ENCODE peak calls at places on chromosomes 2 and 18, in ten cellular contexts. Y, U, S, D, V, A, N, W, H and Q are unnamed samples.

GRCh38 chr2:207304798-207305197 is 139.1 kb upstream of the KLF7 start:
- DNase-seq in S (no peak), Y (no peak), H (no peak), W (no peak), V (no peak), U (no peak), A (no peak), D (no peak), N (no peak), Q (no peak)

GRCh38 chr2:181782630-181783029 is 102.3 kb upstream of the NEUROD1 start:
- DNase-seq in W (no peak), N (no peak), A (no peak), D (no peak), Y (no peak), S (no peak), U (no peak), H (no peak), V (no peak), Q (no peak)

GRCh38 chr2:196502413-196502812 is 137.1 kb upstream of the CCDC150 start:
- DNase-seq in W (no peak), D (no peak), S (no peak), U (no peak), A (no peak), Y (no peak), N (no peak), H (peak; percentile 6), V (no peak), Q (no peak)

GRCh38 chr2:19893520-19894134 is 8.2 kb downstream of the TTC32 start:
- DNase-seq in Y (no peak), W (no peak), U (no peak), V (no peak), S (no peak), H (no peak), N (no peak), D (no peak), A (no peak), Q (no peak)

GRCh38 chr2:166404831-166405568 is 29.3 kb upstream of the SCN9A start:
- DNase-seq in A (no peak), W (no peak), H (no peak), D (no peak), U (no peak), S (no peak), V (peak; percentile 4), N (no peak), Y (no peak), Q (no peak)

GRCh38 chr2:111160758-111161157 is 40.0 kb downstream of the BCL2L11 start:
- DNase-seq in N (no peak), V (peak; percentile 94), H (peak; percentile 44), S (no peak), W (no peak), Y (no peak), A (no peak), U (peak; percentile 74), D (no peak), Q (no peak)

GRCh38 chr18:5196253-5197031 is 615 bp downstream of the AKAIN1 start:
- DNase-seq in U (no peak), D (peak; percentile 26), V (no peak), N (no peak), Y (no peak), S (no peak), W (no peak), H (no peak), A (no peak), Q (no peak)

GRCh38 chr2:144004742-144005141 is 515.2 kb downstream of the ZEB2 start:
- DNase-seq in Y (no peak), A (no peak), W (no peak), S (no peak), D (no peak), N (no peak), H (no peak), U (no peak), V (no peak), Q (no peak)

GRCh38 chr18:7038330-7038846 is 79.2 kb downstream of the LAMA1 start:
- DNase-seq in W (no peak), A (no peak), N (no peak), D (peak; percentile 69), Y (peak; percentile 71), V (peak; percentile 97), U (peak; percentile 99), S (peak; percentile 59), H (peak; percentile 77), Q (peak; percentile 96)

GRCh38 chr2:85215074-85216050 is 82.2 kb downstream of the TCF7L1 start:
- DNase-seq in U (peak; percentile 78), A (no peak), Y (no peak), N (no peak), V (peak; percentile 94), D (peak; percentile 69), W (no peak), S (no peak), H (no peak), Q (no peak)

GRCh38 chr18:13531681-13532325 is 194.6 kb downstream of the FAM210A start:
- DNase-seq in Y (no peak), H (no peak), D (no peak), A (no peak), V (no peak), U (no peak), S (no peak), N (no peak), W (no peak), Q (no peak)

GRCh38 chr2:159152119-159152778 is 134.3 kb downstream of the WDSUB1 start:
- DNase-seq in D (no peak), A (no peak), U (peak; percentile 34), V (peak; percentile 80), N (no peak), W (no peak), H (no peak), S (no peak), Y (no peak), Q (no peak)

GRCh38 chr2:195531754-195532153 is 125.3 kb upstream of the SLC39A10 start:
- DNase-seq in D (no peak), A (no peak), H (no peak), N (no peak), U (peak; percentile 83), Y (no peak), S (no peak), W (no peak), V (peak; percentile 83), Q (no peak)

GRCh38 chr2:27622921-27623384 is 5.9 kb downstream of the CCDC121 start:
- DNase-seq in D (no peak), H (peak; percentile 5), S (no peak), N (no peak), A (no peak), W (no peak), U (peak; percentile 63), Y (no peak), V (peak; percentile 98), Q (no peak)

GRCh38 chr2:98896416-98896815 is 39.6 kb downstream of the CRACDL start:
- DNase-seq in D (no peak), S (no peak), V (no peak), H (no peak), U (no peak), Y (no peak), N (no peak), A (no peak), W (no peak), Q (no peak)

GRCh38 chr2:64342195-64343099 is 111.5 kb upstream of the LGALSL start:
- DNase-seq in H (no peak), Y (no peak), V (no peak), D (no peak), N (no peak), S (no peak), A (no peak), W (no peak), U (no peak), Q (no peak)

DNA sequence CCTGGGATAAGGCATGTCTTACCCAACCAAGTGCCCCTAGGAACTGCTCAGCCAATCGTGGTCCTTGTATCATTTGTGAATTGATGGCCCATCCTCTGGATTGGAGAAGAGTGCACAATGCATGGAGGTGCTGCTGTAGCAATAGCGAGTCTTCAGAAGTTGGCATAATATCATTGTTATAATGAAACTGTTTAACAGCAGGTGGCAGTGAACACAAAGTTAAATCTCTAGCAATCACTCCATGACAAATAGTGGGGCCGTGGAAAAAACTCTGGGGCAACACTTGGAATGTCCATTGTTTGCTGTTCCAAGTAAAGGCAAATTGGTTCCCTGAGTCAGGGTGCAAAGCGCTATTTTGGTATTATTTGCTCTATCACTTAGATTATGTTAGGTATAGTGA is 11.4 kb downstream of the REG1A start:
- DNase-seq in W (no peak), Y (no peak), V (no peak), S (no peak), N (no peak), D (no peak), A (no peak), U (no peak), H (no peak), Q (no peak)
- TF ChIP-seq CTCF in W (no peak), Y (no peak), V (no peak), S (no peak), N (no peak), D (no peak), A (no peak), U (no peak), H (no peak), Q (no peak)

GRCh38 chr2:113720167-113720566 is 36.3 kb downstream of the SLC35F5 start:
- DNase-seq in W (no peak), D (no peak), Y (no peak), H (peak; percentile 23), A (peak; percentile 33), N (no peak), S (no peak), U (peak; percentile 25), V (peak; percentile 16), Q (no peak)
- TF ChIP-seq CTCF in W (no peak), D (peak; percentile 26), Y (peak; percentile 39), H (no peak), A (peak; percentile 59), N (no peak), S (peak; percentile 20), U (peak; percentile 40), V (no peak), Q (no peak)

GRCh38 chr18:68441241-68441640 is 273.7 kb downstream of the TMX3 start:
- DNase-seq in N (no peak), Y (no peak), S (no peak), D (no peak), A (no peak), W (no peak), U (no peak), V (no peak), H (no peak), Q (no peak)
- TF ChIP-seq CTCF in N (no peak), Y (no peak), S (no peak), D (no peak), A (no peak), W (no peak), U (no peak), V (no peak), H (no peak), Q (no peak)

GRCh38 chr2:127386246-127386645 is 1.5 kb downstream of the MAP3K2 start:
- DNase-seq in W (no peak), U (no peak), Y (no peak), N (peak; percentile 40), D (no peak), A (no peak), S (no peak), H (no peak), V (no peak), Q (no peak)
- TF ChIP-seq CTCF in W (no peak), U (no peak), Y (no peak), N (no peak), D (no peak), A (no peak), S (no peak), H (no peak), V (no peak), Q (no peak)

GRCh38 chr2:216008387-216008786 is 5.0 kb downstream of the MREG start:
- DNase-seq in H (no peak), N (no peak), U (no peak), V (no peak), Y (no peak), W (no peak), D (no peak), A (no peak), S (no peak), Q (no peak)
- TF ChIP-seq CTCF in H (no peak), N (no peak), U (no peak), V (no peak), Y (no peak), W (no peak), D (no peak), A (peak; percentile 9), S (no peak), Q (no peak)